ENCODE peak calls at places on chromosomes 1 and 21, in eight cellular contexts. X is skeletal muscle cell, H is astrocyte of the spinal cord, A is AG10803, Z is IMR-90, N is gastrocnemius medialis, D is AG04450, E is AG09309. J is an unnamed sample.

GRCh38 chr1:232110281-232111090 is 483.9 kb downstream of the DISC1 start:
- DNase-seq in Z (peak), X (peak), E (peak), H (peak), N (no peak), A (peak), D (peak), J (peak)

GRCh38 chr1:57082711-57083439 is 117.1 kb upstream of the C8B start:
- DNase-seq in E (no peak), H (no peak), N (no peak), D (no peak), A (no peak), Z (no peak), X (no peak), J (no peak)

GRCh38 chr21:33569986-33570385 is 18.5 kb downstream of the DONSON start:
- DNase-seq in X (no peak), N (no peak), Z (no peak), A (no peak), E (no peak), H (no peak), D (no peak), J (no peak)

GRCh38 chr1:73401666-73402065 is 796.3 kb downstream of the LRRIQ3 start:
- DNase-seq in H (no peak), A (no peak), X (no peak), Z (peak), N (no peak), D (no peak), E (no peak), J (no peak)

GRCh38 chr1:12006167-12006921 is 13.0 kb upstream of the MIIP start:
- DNase-seq in X (no peak), N (no peak), D (no peak), Z (no peak), A (no peak), E (no peak), H (no peak), J (no peak)

GRCh38 chr1:119885903-119886783 is 10.2 kb downstream of the ADAM30 start:
- DNase-seq in H (peak), X (no peak), E (no peak), D (no peak), Z (peak), A (peak), N (no peak), J (peak)

GRCh38 chr1:188425687-188426086 is 1596.9 kb downstream of the PLA2G4A start:
- DNase-seq in N (no peak), H (peak), A (no peak), Z (peak), E (no peak), X (peak), D (peak), J (peak)

GRCh38 chr1:16618719-16619118 is 5.4 kb upstream of the NBPF1 start:
- DNase-seq in A (no peak), D (no peak), X (no peak), E (no peak), N (no peak), Z (no peak), H (no peak), J (no peak)

GRCh38 chr1:17881761-17882160 is 126.6 kb downstream of the ACTL8 start:
- DNase-seq in A (no peak), Z (no peak), X (no peak), H (no peak), E (no peak), D (no peak), N (no peak), J (no peak)

GRCh38 chr21:29077651-29078090 is 4.2 kb upstream of the CCT8 start:
- DNase-seq in X (no peak), E (no peak), D (no peak), A (peak), N (no peak), H (peak), Z (peak), J (peak)

GRCh38 chr1:17759114-17759513 is 4.0 kb downstream of the ACTL8 start:
- DNase-seq in D (no peak), X (no peak), Z (no peak), A (no peak), H (no peak), E (no peak), N (no peak), J (no peak)

GRCh38 chr1:204417231-204417997 is 5.8 kb upstream of the PPP1R15B start:
- DNase-seq in N (peak), A (peak), E (peak), D (peak), H (peak), X (peak), Z (peak), J (peak)

GRCh38 chr21:33019885-33020557 is 5.7 kb upstream of the OLIG2 start:
- DNase-seq in X (no peak), N (no peak), H (no peak), D (no peak), A (no peak), Z (no peak), E (no peak), J (no peak)

GRCh38 chr21:36125513-36126121 is 9.3 kb upstream of the CBR3 start:
- DNase-seq in N (no peak), E (no peak), H (peak), Z (peak), X (no peak), A (peak), D (no peak), J (peak)

GRCh38 chr1:235758931-235759330 is 107.8 kb downstream of the LYST start:
- DNase-seq in X (peak), E (no peak), Z (no peak), H (no peak), A (no peak), N (no peak), D (no peak), J (peak)

GRCh38 chr21:19458295-19458694 is 1054.7 kb upstream of the TMPRSS15 start:
- DNase-seq in E (no peak), D (no peak), X (no peak), N (no peak), Z (no peak), A (no peak), H (no peak), J (no peak)

GRCh38 chr1:151993734-151994496 is at the start of gene S100A10:
- DNase-seq in E (no peak), Z (peak), D (no peak), X (no peak), A (peak), H (peak), N (peak), J (peak)

GRCh38 chr1:43985984-43986595 is 5.3 kb upstream of the CCDC24 start:
- DNase-seq in X (no peak), A (no peak), E (no peak), D (no peak), H (no peak), N (no peak), Z (no peak), J (no peak)

GRCh38 chr1:53175302-53175913 is 21.2 kb upstream of the CPT2 start:
- DNase-seq in D (no peak), Z (peak), A (peak), E (no peak), H (peak), X (no peak), N (no peak), J (no peak)

GRCh38 chr1:185317886-185318310 is 855 bp upstream of the IVNS1ABP start:
- DNase-seq in A (peak), N (peak), E (no peak), X (no peak), Z (no peak), H (no peak), D (no peak), J (peak)

GRCh38 chr1:244197851-244198375 is 146.8 kb downstream of the ZBTB18 start:
- DNase-seq in E (no peak), D (no peak), A (no peak), N (no peak), X (no peak), H (no peak), Z (peak), J (no peak)

GRCh38 chr1:157042852-157043251 is 2.7 kb downstream of the ARHGEF11 start:
- DNase-seq in X (no peak), N (no peak), Z (no peak), A (peak), E (no peak), D (no peak), H (no peak), J (peak)

GRCh38 chr1:64864018-64864945 is 102.1 kb downstream of the JAK1 start:
- DNase-seq in E (no peak), N (peak), A (no peak), H (no peak), Z (no peak), D (no peak), X (no peak), J (no peak)

GRCh38 chr1:204408602-204409001 is 3.0 kb downstream of the PPP1R15B start:
- DNase-seq in Z (no peak), E (no peak), A (no peak), H (no peak), N (no peak), X (no peak), D (no peak), J (no peak)

GRCh38 chr21:42317826-42318746 is 2.9 kb upstream of the TFF3 start:
- DNase-seq in Z (no peak), H (no peak), X (no peak), E (no peak), N (no peak), D (no peak), A (no peak), J (no peak)

GRCh38 chr1:53469373-53469772 is 10.2 kb downstream of the DMRTB1 start:
- DNase-seq in A (no peak), N (no peak), X (no peak), D (no peak), E (no peak), Z (no peak), H (no peak), J (no peak)

GRCh38 chr1:92721886-92722285 is 63.0 kb downstream of the EVI5 start:
- DNase-seq in X (no peak), A (no peak), E (no peak), H (no peak), Z (no peak), N (no peak), D (no peak), J (no peak)

GRCh38 chr1:111463029-111463683 is 10.6 kb upstream of the C1orf162 start:
- DNase-seq in X (peak), A (peak), N (no peak), H (peak), Z (peak), D (peak), E (no peak), J (peak)
- H3K4me3 ChIP-seq in X (no peak), A (no peak), N (no peak), H (no peak), Z (no peak), D (no peak), E (no peak), J (no peak)

GRCh38 chr1:183876284-183876683 is 71.4 kb downstream of the RGL1 start:
- DNase-seq in E (no peak), Z (no peak), N (no peak), X (no peak), H (no peak), A (no peak), D (no peak), J (no peak)

GRCh38 chr1:183879477-183879876 is 74.6 kb downstream of the RGL1 start:
- DNase-seq in Z (no peak), E (no peak), X (no peak), A (no peak), N (no peak), H (no peak), D (no peak), J (peak)

GRCh38 chr1:183873642-183874041 is 68.7 kb downstream of the RGL1 start:
- DNase-seq in N (no peak), X (no peak), Z (no peak), A (no peak), D (no peak), H (no peak), E (no peak), J (no peak)

GRCh38 chr1:183879966-183880365 is 75.0 kb downstream of the RGL1 start:
- DNase-seq in N (no peak), D (no peak), A (no peak), X (no peak), E (no peak), H (no peak), Z (no peak), J (peak)

DNA sequence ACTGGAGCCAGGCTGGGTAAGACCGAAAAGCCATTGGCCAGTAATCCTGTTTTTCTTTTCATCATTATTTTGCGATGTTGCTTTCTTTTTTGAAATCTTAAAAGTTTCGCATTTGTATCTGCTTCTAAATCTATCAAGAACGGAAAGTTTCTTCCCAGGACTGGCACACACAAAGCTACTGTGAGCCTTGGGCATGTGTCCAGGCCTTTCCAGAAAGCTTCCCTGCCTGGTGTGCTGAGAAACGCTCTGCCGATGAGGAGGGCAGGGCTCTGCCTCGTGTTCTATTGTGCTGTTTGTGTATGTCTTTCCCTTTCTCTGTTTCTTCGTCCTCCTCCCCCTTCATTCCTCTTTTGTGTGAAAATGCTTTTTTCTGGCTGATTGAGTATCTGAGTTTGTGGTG is 72.4 kb downstream of the RGL1 start:
- DNase-seq in A (peak), D (no peak), E (no peak), N (no peak), X (no peak), Z (peak), H (peak), J (peak)
- H3K4me3 ChIP-seq in A (peak), D (peak), E (no peak), N (no peak), X (no peak), Z (peak), H (no peak), J (peak)

DNA sequence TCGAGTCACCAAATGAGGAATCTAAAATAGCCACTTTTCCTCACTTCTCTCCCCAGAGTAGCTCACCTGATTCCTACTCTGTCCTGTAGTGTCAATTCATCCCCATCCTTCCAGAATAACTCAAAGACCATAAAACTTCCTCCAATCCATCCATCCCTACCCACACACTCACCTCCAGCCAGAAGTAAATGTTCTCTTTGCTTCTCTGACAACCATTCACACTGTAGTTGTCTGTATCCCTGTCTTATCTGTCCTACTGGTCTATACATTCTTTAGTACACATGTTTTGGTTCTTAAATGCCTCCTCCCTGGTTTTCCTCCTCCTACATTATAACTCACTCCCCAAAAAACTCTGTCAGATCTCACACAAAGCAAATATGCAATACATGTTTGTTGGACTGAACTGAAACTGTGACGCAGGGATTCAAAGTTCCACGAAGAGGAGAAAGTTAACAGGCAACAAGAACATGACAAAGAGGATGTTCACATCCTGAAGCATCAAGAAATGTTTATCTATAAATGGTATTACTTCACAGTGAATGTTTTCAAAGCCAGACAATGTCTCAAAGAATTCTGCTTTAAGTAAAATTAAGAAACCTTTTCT is 11.0 kb downstream of the TP53BP2 start:
- DNase-seq in E (no peak), H (peak), N (no peak), A (peak), X (peak), Z (peak), D (peak), J (peak)
- H3K4me3 ChIP-seq in E (no peak), H (no peak), N (no peak), A (no peak), X (peak), Z (peak), D (peak), J (peak)

GRCh38 chr1:180040034-180040433 is 85.4 kb downstream of the CEP350 start:
- DNase-seq in X (peak), Z (peak), N (no peak), A (peak), D (no peak), H (peak), E (peak), J (peak)

GRCh38 chr1:180042994-180043622 is 88.5 kb downstream of the CEP350 start:
- DNase-seq in D (peak), H (peak), N (no peak), Z (peak), A (peak), X (peak), E (peak), J (peak)

GRCh38 chr1:180041587-180041986 is 87.0 kb downstream of the CEP350 start:
- DNase-seq in N (no peak), X (no peak), H (no peak), Z (no peak), E (no peak), D (no peak), A (no peak), J (no peak)

GRCh38 chr1:180046674-180047073 is 92.1 kb downstream of the CEP350 start:
- DNase-seq in X (no peak), H (no peak), A (no peak), Z (no peak), E (no peak), N (no peak), D (no peak), J (no peak)

GRCh38 chr1:180043785-180044184 is 89.2 kb downstream of the CEP350 start:
- DNase-seq in Z (no peak), H (no peak), X (no peak), E (no peak), D (no peak), A (no peak), N (no peak), J (no peak)
- H3K4me3 ChIP-seq in Z (no peak), H (no peak), X (no peak), E (no peak), D (no peak), A (no peak), N (no peak), J (no peak)

GRCh38 chr1:5980314-5981008 is 11.8 kb downstream of the NPHP4 start:
- DNase-seq in A (peak), X (no peak), D (no peak), N (no peak), Z (peak), H (peak), E (no peak), J (peak)
- H3K4me3 ChIP-seq in A (no peak), X (no peak), D (no peak), N (no peak), Z (no peak), H (no peak), E (no peak), J (peak)

J was measured in fibroblast of villous mesenchyme.